ENCODE peak calls at places on chromosomes 16 and 17, in six cellular contexts. One of them, this sample, is unnamed.

GRCh38 chr16:17026600-17027242 is 444.0 kb downstream of the XYLT1 start:
- DNase-seq in stimulated activated CD8-positive, alpha-beta memory T cell treated with anti-CD3 and anti-CD28 coated beads, Interleukin-4, amount 100 ng/mL, for 1 hour: no peak
- DNase-seq in NCI-H510A: no peak
- DNase-seq in cardiac muscle cell: no peak
- DNase-seq in GM19239: peak; percentile 20
- DNase-seq in NCI-H2171: no peak
- DNase-seq in this sample: no peak

GRCh38 chr17:83201206-83202001 is 122.0 kb downstream of the METRNL start:
- DNase-seq in stimulated activated CD8-positive, alpha-beta memory T cell treated with anti-CD3 and anti-CD28 coated beads, Interleukin-4, amount 100 ng/mL, for 1 hour: no peak
- DNase-seq in NCI-H510A: no peak
- DNase-seq in cardiac muscle cell: no peak
- DNase-seq in GM19239: no peak
- DNase-seq in NCI-H2171: no peak
- DNase-seq in this sample: no peak

GRCh38 chr16:8251727-8252126 is 338.6 kb downstream of the TMEM114 start:
- DNase-seq in stimulated activated CD8-positive, alpha-beta memory T cell treated with anti-CD3 and anti-CD28 coated beads, Interleukin-4, amount 100 ng/mL, for 1 hour: no peak
- DNase-seq in NCI-H510A: no peak
- DNase-seq in cardiac muscle cell: no peak
- DNase-seq in GM19239: no peak
- DNase-seq in NCI-H2171: no peak
- DNase-seq in this sample: no peak

GRCh38 chr16:81708459-81709368 is 70.4 kb upstream of the PLCG2 start:
- DNase-seq in stimulated activated CD8-positive, alpha-beta memory T cell treated with anti-CD3 and anti-CD28 coated beads, Interleukin-4, amount 100 ng/mL, for 1 hour: no peak
- DNase-seq in NCI-H510A: no peak
- DNase-seq in cardiac muscle cell: no peak
- DNase-seq in GM19239: no peak
- DNase-seq in NCI-H2171: no peak
- DNase-seq in this sample: no peak

GRCh38 chr17:40538019-40538935 is 27.0 kb downstream of the CCR7 start:
- DNase-seq in stimulated activated CD8-positive, alpha-beta memory T cell treated with anti-CD3 and anti-CD28 coated beads, Interleukin-4, amount 100 ng/mL, for 1 hour: no peak
- DNase-seq in NCI-H510A: no peak
- DNase-seq in cardiac muscle cell: no peak
- DNase-seq in GM19239: no peak
- DNase-seq in NCI-H2171: no peak
- DNase-seq in this sample: no peak

GRCh38 chr16:75402174-75402820 is 31.0 kb downstream of the CFDP1 start:
- DNase-seq in stimulated activated CD8-positive, alpha-beta memory T cell treated with anti-CD3 and anti-CD28 coated beads, Interleukin-4, amount 100 ng/mL, for 1 hour: no peak
- DNase-seq in NCI-H510A: no peak
- DNase-seq in cardiac muscle cell: peak; percentile 58
- DNase-seq in GM19239: no peak
- DNase-seq in NCI-H2171: no peak
- DNase-seq in this sample: no peak

GRCh38 chr17:69874220-69874670 is 200.8 kb upstream of the KCNJ16 start:
- DNase-seq in stimulated activated CD8-positive, alpha-beta memory T cell treated with anti-CD3 and anti-CD28 coated beads, Interleukin-4, amount 100 ng/mL, for 1 hour: no peak
- DNase-seq in NCI-H510A: no peak
- DNase-seq in cardiac muscle cell: no peak
- DNase-seq in GM19239: no peak
- DNase-seq in NCI-H2171: no peak
- DNase-seq in this sample: no peak

GRCh38 chr17:63475491-63476412 is 1.1 kb upstream of the ACE start:
- DNase-seq in stimulated activated CD8-positive, alpha-beta memory T cell treated with anti-CD3 and anti-CD28 coated beads, Interleukin-4, amount 100 ng/mL, for 1 hour: no peak
- DNase-seq in NCI-H510A: no peak
- DNase-seq in cardiac muscle cell: no peak
- DNase-seq in GM19239: no peak
- DNase-seq in NCI-H2171: no peak
- DNase-seq in this sample: no peak

GRCh38 chr16:10625595-10626357 is 45.4 kb upstream of the EMP2 start:
- DNase-seq in stimulated activated CD8-positive, alpha-beta memory T cell treated with anti-CD3 and anti-CD28 coated beads, Interleukin-4, amount 100 ng/mL, for 1 hour: no peak
- DNase-seq in NCI-H510A: no peak
- DNase-seq in cardiac muscle cell: no peak
- DNase-seq in GM19239: no peak
- DNase-seq in NCI-H2171: no peak
- DNase-seq in this sample: no peak

This sample was measured in cortex of kidney.